ENCODE peak calls at places on chromosomes 6 and 20, in five cellular contexts. One of them, this sample, is unnamed.

GRCh38 chr6:36856277-36856676 is 17.0 kb upstream of the CPNE5 start:
- DNase-seq in OCI-LY7: no peak
- DNase-seq in foreskin fibroblast: no peak
- DNase-seq in chondrocyte: no peak
- DNase-seq in NB4: no peak
- DNase-seq in this sample: no peak

GRCh38 chr20:8646716-8647115 is 422.2 kb upstream of the PLCB4 start:
- DNase-seq in foreskin fibroblast: peak
- DNase-seq in NB4: no peak
- DNase-seq in chondrocyte: no peak
- DNase-seq in OCI-LY7: no peak
- DNase-seq in this sample: peak

GRCh38 chr6:170553686-170554085 is 483 bp upstream of the TBP start:
- DNase-seq in chondrocyte: no peak
- DNase-seq in NB4: no peak
- DNase-seq in OCI-LY7: no peak
- DNase-seq in foreskin fibroblast: peak
- DNase-seq in this sample: peak

GRCh38 chr20:33441142-33441955 is 2.2 kb downstream of the SNTA1 start:
- DNase-seq in OCI-LY7: peak
- DNase-seq in NB4: no peak
- DNase-seq in foreskin fibroblast: no peak
- DNase-seq in chondrocyte: no peak
- DNase-seq in this sample: no peak

GRCh38 chr6:34196116-34196832 is 40.4 kb upstream of the HMGA1 start:
- DNase-seq in chondrocyte: peak
- DNase-seq in NB4: peak
- DNase-seq in foreskin fibroblast: peak
- DNase-seq in OCI-LY7: peak
- DNase-seq in this sample: peak

GRCh38 chr20:43915209-43916072 is 789 bp downstream of the TOX2 start:
- DNase-seq in foreskin fibroblast: peak
- DNase-seq in NB4: peak
- DNase-seq in OCI-LY7: no peak
- DNase-seq in chondrocyte: no peak
- DNase-seq in this sample: peak

GRCh38 chr6:161407581-161407980 is 133.7 kb upstream of the AGPAT4 start:
- DNase-seq in foreskin fibroblast: peak
- DNase-seq in NB4: no peak
- DNase-seq in chondrocyte: no peak
- DNase-seq in OCI-LY7: no peak
- DNase-seq in this sample: no peak

GRCh38 chr6:7899046-7899888 is 11.3 kb downstream of the TXNDC5 start:
- DNase-seq in OCI-LY7: peak
- DNase-seq in NB4: peak
- DNase-seq in chondrocyte: no peak
- DNase-seq in foreskin fibroblast: no peak
- DNase-seq in this sample: no peak

GRCh38 chr20:62768815-62769287 is 27.4 kb upstream of the MRGBP start:
- DNase-seq in NB4: no peak
- DNase-seq in chondrocyte: peak
- DNase-seq in foreskin fibroblast: peak
- DNase-seq in OCI-LY7: no peak
- DNase-seq in this sample: peak

GRCh38 chr6:95576621-95577316 is 566 bp upstream of the MANEA start:
- DNase-seq in foreskin fibroblast: peak
- DNase-seq in OCI-LY7: peak
- DNase-seq in NB4: peak
- DNase-seq in chondrocyte: no peak
- DNase-seq in this sample: no peak

DNA sequence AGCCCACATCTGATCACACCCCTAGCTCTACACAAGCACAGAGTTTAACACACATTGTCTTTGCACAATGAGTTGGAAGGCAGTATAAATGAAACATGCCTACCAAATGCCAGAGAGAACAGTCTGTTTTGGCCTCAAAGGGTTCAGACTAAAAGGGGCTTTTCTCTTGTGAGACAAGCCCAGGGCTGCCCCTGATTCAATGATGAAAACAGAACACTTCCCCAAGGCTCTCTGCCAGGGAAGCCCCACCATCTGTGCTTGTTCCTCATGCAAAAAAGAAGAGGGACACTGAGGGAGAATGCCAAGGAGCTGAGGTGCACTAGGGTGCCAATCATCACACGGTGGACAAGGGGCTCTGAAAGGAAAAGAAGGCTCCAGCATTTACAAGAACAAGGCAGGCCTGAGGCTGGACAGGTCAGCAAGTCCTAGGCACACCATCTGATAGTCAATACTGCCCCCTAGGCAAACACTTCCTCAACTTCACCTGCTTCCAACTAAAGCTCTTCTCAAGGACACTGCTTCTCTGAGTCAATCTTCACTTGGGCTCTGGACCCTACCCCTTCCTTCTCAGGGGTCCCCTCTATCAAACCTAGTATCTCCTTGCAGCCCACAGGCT is 37.5 kb upstream of the SLC4A11 start:
- DNase-seq in NB4: peak
- DNase-seq in OCI-LY7: peak
- DNase-seq in chondrocyte: no peak
- DNase-seq in foreskin fibroblast: peak
- DNase-seq in this sample: peak
- TF ChIP-seq CTCF in NB4: peak
- TF ChIP-seq CTCF in OCI-LY7: peak
- TF ChIP-seq CTCF in chondrocyte: peak
- TF ChIP-seq CTCF in foreskin fibroblast: no peak
- TF ChIP-seq CTCF in this sample: peak

DNA sequence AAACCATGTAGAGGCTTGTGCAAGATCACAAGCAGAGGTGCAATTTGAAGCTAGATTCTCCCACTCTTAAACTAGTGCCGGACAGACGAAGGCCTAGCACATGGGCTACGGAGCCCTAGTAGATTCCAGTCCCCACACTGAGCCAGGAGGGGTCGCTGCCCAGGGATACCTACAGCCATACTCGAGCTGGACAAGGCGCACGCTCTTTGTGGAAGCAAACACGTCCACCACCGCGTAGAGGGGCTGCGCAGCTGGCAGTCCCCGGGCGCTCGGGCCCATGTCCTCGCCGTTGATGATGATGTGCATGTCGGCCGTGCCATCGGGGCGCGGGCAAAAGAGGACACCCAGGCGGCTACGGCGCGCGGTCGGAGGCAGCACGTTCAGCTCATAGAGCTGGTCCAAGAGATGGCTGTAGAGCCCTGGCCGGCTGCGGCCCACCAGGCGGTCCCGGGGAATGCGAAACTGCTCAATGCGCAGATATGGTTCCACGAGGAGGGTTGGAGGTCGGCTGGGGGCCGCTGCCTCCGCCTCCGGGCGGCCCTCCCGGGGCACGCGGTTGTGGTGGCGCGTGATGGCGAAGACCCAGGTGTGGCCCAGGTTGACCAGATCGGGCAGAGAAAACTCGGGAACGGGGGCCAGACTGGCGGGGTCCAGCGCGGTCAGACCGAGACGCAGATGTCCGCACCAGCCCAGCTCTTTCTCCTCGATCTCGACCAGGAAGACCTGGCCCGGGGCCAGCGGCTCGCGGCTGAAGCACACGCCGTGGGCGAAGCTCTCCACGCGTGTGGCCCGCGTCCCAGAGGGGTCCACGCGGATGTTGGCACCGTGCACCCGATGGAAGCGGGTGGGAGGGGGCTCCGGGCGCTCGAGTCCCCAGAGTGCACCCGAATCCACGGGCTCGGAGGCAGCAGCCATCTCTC is 671 bp downstream of the NEURL2 start:
- DNase-seq in foreskin fibroblast: peak
- DNase-seq in OCI-LY7: peak
- DNase-seq in chondrocyte: peak
- DNase-seq in NB4: no peak
- DNase-seq in this sample: peak
- TF ChIP-seq CTCF in foreskin fibroblast: peak
- TF ChIP-seq CTCF in OCI-LY7: peak
- TF ChIP-seq CTCF in chondrocyte: peak
- TF ChIP-seq CTCF in NB4: no peak
- TF ChIP-seq CTCF in this sample: peak

GRCh38 chr20:1325173-1326030 is 3.5 kb downstream of the SDCBP2 start:
- DNase-seq in NB4: peak
- DNase-seq in chondrocyte: no peak
- DNase-seq in foreskin fibroblast: peak
- DNase-seq in OCI-LY7: peak
- DNase-seq in this sample: peak
- TF ChIP-seq CTCF in NB4: no peak
- TF ChIP-seq CTCF in chondrocyte: peak
- TF ChIP-seq CTCF in foreskin fibroblast: no peak
- TF ChIP-seq CTCF in OCI-LY7: no peak
- TF ChIP-seq CTCF in this sample: peak

DNA sequence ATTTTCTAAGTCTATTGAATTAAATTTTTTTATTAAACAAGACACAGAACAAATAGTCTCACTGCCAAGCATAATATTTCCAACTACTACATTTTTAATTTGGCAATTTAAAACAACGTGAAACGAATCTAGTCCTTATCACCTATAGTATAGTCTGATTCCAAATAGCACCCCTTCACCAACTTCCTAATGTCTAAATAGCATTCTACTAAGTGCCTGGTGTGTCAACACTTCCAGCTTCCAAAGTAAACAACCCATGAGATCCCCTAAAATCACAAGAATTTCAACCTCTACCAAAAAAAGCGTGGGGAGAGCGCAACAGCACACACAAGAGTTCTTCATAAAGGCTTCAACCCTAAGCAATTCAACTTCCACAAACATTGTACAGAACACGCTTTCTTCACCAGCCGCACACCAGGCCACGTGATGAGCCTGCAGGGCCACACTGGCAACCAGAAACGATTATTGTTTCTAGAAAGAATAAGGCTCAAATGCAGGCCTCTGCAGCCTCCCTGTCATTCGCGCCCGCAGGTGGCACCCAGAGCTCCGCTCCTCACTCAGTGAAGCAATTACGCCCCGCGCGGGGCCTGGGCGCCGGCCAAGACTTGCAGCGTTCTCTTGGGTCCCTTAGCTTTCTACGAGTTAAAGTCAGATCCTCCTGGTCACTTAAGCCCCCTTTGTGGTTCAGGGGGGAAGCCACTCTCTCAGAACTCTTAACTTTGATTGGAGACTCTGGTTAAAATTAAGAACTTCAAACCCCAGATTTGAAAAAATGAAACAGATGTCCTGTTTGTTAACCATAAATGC is 18.4 kb downstream of the SIM1 start:
- DNase-seq in NB4: no peak
- DNase-seq in OCI-LY7: no peak
- DNase-seq in chondrocyte: no peak
- DNase-seq in foreskin fibroblast: peak
- DNase-seq in this sample: peak
- TF ChIP-seq CTCF in NB4: no peak
- TF ChIP-seq CTCF in OCI-LY7: no peak
- TF ChIP-seq CTCF in chondrocyte: no peak
- TF ChIP-seq CTCF in foreskin fibroblast: no peak
- TF ChIP-seq CTCF in this sample: no peak

DNA sequence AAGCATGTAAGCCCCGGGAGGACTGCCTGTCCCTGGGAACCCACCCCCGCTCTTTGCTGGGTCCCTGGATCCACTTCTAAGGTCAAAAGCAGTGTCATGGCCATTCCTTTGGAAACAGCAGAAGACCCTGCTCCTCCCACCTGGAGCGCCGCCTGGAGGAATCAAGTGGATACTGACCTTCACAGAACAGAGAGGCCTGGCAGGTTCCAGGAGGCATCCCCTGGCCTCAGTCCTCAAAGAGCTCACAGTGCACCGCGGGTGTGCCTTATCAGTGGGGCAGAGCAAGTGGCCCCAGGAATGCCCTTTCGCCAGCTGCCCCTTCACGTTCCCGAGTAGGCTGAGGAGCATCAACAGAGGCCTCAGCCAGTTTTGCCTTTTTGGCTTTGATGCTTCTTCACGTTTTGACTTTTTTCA is 11.1 kb upstream of the SLC4A11 start:
- DNase-seq in chondrocyte: no peak
- DNase-seq in foreskin fibroblast: no peak
- DNase-seq in OCI-LY7: no peak
- DNase-seq in NB4: no peak
- DNase-seq in this sample: no peak
- TF ChIP-seq CTCF in chondrocyte: peak
- TF ChIP-seq CTCF in foreskin fibroblast: no peak
- TF ChIP-seq CTCF in OCI-LY7: peak
- TF ChIP-seq CTCF in NB4: no peak
- TF ChIP-seq CTCF in this sample: peak